ENCODE peak calls at places on chromosomes 7 and 10, in nine cellular contexts. U is stimulated activated CD4-positive, alpha-beta T cell treated with anti-CD3 and anti-CD28 coated beads, Interleukin-4, amount 100 ng/mL, for 4 hours; I is Panc1; A is cardiac fibroblast; O is astrocyte of the hippocampus; G is A549; B is astrocyte of the cerebellum; L is H7; E is AG04450. F is an unnamed sample.

GRCh38 chr10:29035721-29036120 is 253.1 kb upstream of the LYZL1 start:
- DNase-seq in U (no peak), I (no peak), A (no peak), O (no peak), G (no peak), B (no peak), L (no peak), E (no peak), F (no peak)

GRCh38 chr7:121485457-121486243 is 89.5 kb upstream of the FAM3C start:
- DNase-seq in U (no peak), I (no peak), A (peak), O (peak), G (no peak), B (no peak), L (no peak), E (no peak), F (no peak)

GRCh38 chr7:107582906-107583305 is 2.9 kb downstream of the BCAP29 start:
- DNase-seq in U (no peak), I (no peak), A (no peak), O (no peak), G (no peak), B (no peak), L (no peak), E (no peak), F (no peak)

GRCh38 chr7:22911889-22912288 is 89.2 kb upstream of the TOMM7 start:
- DNase-seq in U (no peak), I (no peak), A (no peak), O (peak), G (no peak), B (no peak), L (no peak), E (no peak), F (no peak)

GRCh38 chr7:47901542-47901941 is 46.7 kb downstream of the PKD1L1 start:
- DNase-seq in U (no peak), I (peak), A (peak), O (peak), G (no peak), B (no peak), L (no peak), E (no peak), F (peak)

GRCh38 chr7:130886438-130887135 is 152.6 kb upstream of the KLF14 start:
- DNase-seq in U (no peak), I (peak), A (peak), O (peak), G (no peak), B (no peak), L (no peak), E (no peak), F (no peak)

GRCh38 chr10:121999301-121999700 is 10.3 kb downstream of the TACC2 start:
- DNase-seq in U (no peak), I (no peak), A (no peak), O (no peak), G (no peak), B (no peak), L (no peak), E (no peak), F (no peak)

GRCh38 chr7:151400626-151401315 is 9.1 kb downstream of the WDR86 start:
- DNase-seq in U (no peak), I (no peak), A (no peak), O (no peak), G (no peak), B (no peak), L (peak), E (no peak), F (no peak)

GRCh38 chr7:112021348-112022044 is 184.7 kb downstream of the DOCK4 start:
- DNase-seq in U (no peak), I (no peak), A (no peak), O (no peak), G (no peak), B (no peak), L (no peak), E (no peak), F (no peak)

GRCh38 chr7:90173127-90173844 is 19.0 kb downstream of the STEAP1 start:
- DNase-seq in U (no peak), I (no peak), A (peak), O (no peak), G (no peak), B (no peak), L (no peak), E (peak), F (peak)

GRCh38 chr7:12222889-12223579 is 11.9 kb downstream of the TMEM106B start:
- DNase-seq in U (no peak), I (no peak), A (no peak), O (no peak), G (no peak), B (no peak), L (no peak), E (no peak), F (no peak)

GRCh38 chr10:12412671-12413368 is 63.5 kb downstream of the CAMK1D start:
- DNase-seq in U (peak), I (no peak), A (no peak), O (no peak), G (no peak), B (no peak), L (no peak), E (no peak), F (no peak)

GRCh38 chr7:128838981-128839731 is 8.9 kb downstream of the FLNC start:
- DNase-seq in U (no peak), I (no peak), A (no peak), O (no peak), G (no peak), B (no peak), L (peak), E (no peak), F (no peak)

GRCh38 chr10:62136931-62137330 is 131.7 kb downstream of the RTKN2 start:
- DNase-seq in U (no peak), I (no peak), A (no peak), O (no peak), G (no peak), B (no peak), L (no peak), E (peak), F (peak)

F was measured in PC-9.